ENCODE peak calls at places on chromosomes 2 and 18, in ten cellular contexts. O, R, V, C, F, B, M, X, Y and P are unnamed samples.
A peak's percentile ranks its signal among the peaks of the same experiment; 100 is the strongest.

GRCh38 chr2:232970051-232970450 is 43.0 kb downstream of the NGEF start:
- DNase-seq in O (no peak), R (no peak), V (peak; percentile 38), C (no peak), F (no peak), B (no peak), M (no peak), X (no peak), Y (no peak), P (no peak)

GRCh38 chr2:241560883-241561474 is 2.4 kb downstream of the BOK start:
- DNase-seq in O (no peak), R (no peak), V (no peak), C (no peak), F (no peak), B (no peak), M (no peak), X (no peak), Y (no peak), P (no peak)

GRCh38 chr2:1681017-1681318 is 63.3 kb downstream of the PXDN start:
- DNase-seq in O (no peak), R (no peak), V (no peak), C (no peak), F (no peak), B (no peak), M (no peak), X (no peak), Y (no peak), P (no peak)

GRCh38 chr2:9824956-9825720 is 18.1 kb upstream of the TAF1B start:
- DNase-seq in O (no peak), R (no peak), V (no peak), C (no peak), F (no peak), B (no peak), M (no peak), X (no peak), Y (no peak), P (no peak)

GRCh38 chr2:205712508-205712907 is 30.2 kb downstream of the NRP2 start:
- DNase-seq in O (no peak), R (peak; percentile 70), V (no peak), C (no peak), F (no peak), B (no peak), M (no peak), X (no peak), Y (no peak), P (no peak)

GRCh38 chr18:79687806-79688205 is 8.2 kb downstream of the CTDP1 start:
- DNase-seq in O (no peak), R (peak; percentile 39), V (no peak), C (no peak), F (peak; percentile 47), B (no peak), M (no peak), X (no peak), Y (no peak), P (no peak)

GRCh38 chr2:233448220-233448559 is 93.9 kb downstream of the DGKD start:
- DNase-seq in O (no peak), R (peak; percentile 13), V (peak; percentile 32), C (no peak), F (no peak), B (no peak), M (no peak), X (peak; percentile 70), Y (no peak), P (peak; percentile 62)

GRCh38 chr2:69945447-69945846 is 16.0 kb downstream of the ASPRV1 start:
- DNase-seq in O (no peak), R (peak; percentile 95), V (no peak), C (no peak), F (peak; percentile 81), B (no peak), M (no peak), X (peak; percentile 85), Y (no peak), P (no peak)

GRCh38 chr2:45302011-45302325 is 292.7 kb upstream of the SIX2 start:
- DNase-seq in O (no peak), R (no peak), V (no peak), C (no peak), F (no peak), B (no peak), M (no peak), X (no peak), Y (no peak), P (no peak)

GRCh38 chr2:18536100-18536499 is 24.4 kb downstream of the RDH14 start:
- DNase-seq in O (no peak), R (peak; percentile 97), V (peak; percentile 72), C (no peak), F (peak; percentile 47), B (no peak), M (no peak), X (no peak), Y (no peak), P (no peak)

GRCh38 chr2:149090706-149091105 is 52.2 kb downstream of the LYPD6B start:
- DNase-seq in O (no peak), R (no peak), V (no peak), C (no peak), F (no peak), B (no peak), M (no peak), X (no peak), Y (no peak), P (no peak)

GRCh38 chr2:147649288-147649687 is 195.5 kb upstream of the ACVR2A start:
- DNase-seq in O (no peak), R (no peak), V (no peak), C (no peak), F (no peak), B (no peak), M (no peak), X (no peak), Y (no peak), P (no peak)

GRCh38 chr2:239964399-239965185 is 60.5 kb downstream of the NDUFA10 start:
- DNase-seq in O (no peak), R (no peak), V (no peak), C (no peak), F (no peak), B (no peak), M (no peak), X (no peak), Y (no peak), P (peak; percentile 19)

GRCh38 chr18:48203961-48204666 is 205.1 kb downstream of the ZBTB7C start:
- DNase-seq in O (no peak), R (peak; percentile 58), V (no peak), C (no peak), F (peak; percentile 40), B (no peak), M (no peak), X (no peak), Y (no peak), P (no peak)

GRCh38 chr2:8067784-8068336 is 614.0 kb upstream of the ID2 start:
- DNase-seq in O (no peak), R (no peak), V (no peak), C (no peak), F (no peak), B (no peak), M (no peak), X (no peak), Y (no peak), P (no peak)

GRCh38 chr2:43054367-43054766 is 172.0 kb downstream of the ZFP36L2 start:
- DNase-seq in O (no peak), R (no peak), V (no peak), C (no peak), F (no peak), B (no peak), M (no peak), X (peak; percentile 79), Y (no peak), P (no peak)

GRCh38 chr2:101809656-101810055 is 112.1 kb downstream of the MAP4K4 start:
- DNase-seq in O (no peak), R (no peak), V (no peak), C (peak; percentile 68), F (no peak), B (no peak), M (no peak), X (no peak), Y (no peak), P (no peak)

GRCh38 chr2:88191722-88192042 is 21.5 kb downstream of the THNSL2 start:
- DNase-seq in O (no peak), R (no peak), V (no peak), C (no peak), F (no peak), B (no peak), M (no peak), X (no peak), Y (no peak), P (no peak)

GRCh38 chr2:2061091-2061696 is 269.9 kb downstream of the MYT1L start:
- DNase-seq in O (no peak), R (no peak), V (peak; percentile 14), C (no peak), F (no peak), B (no peak), M (no peak), X (no peak), Y (no peak), P (no peak)

GRCh38 chr2:127535422-127535901 is at the start of gene MYO7B:
- DNase-seq in O (no peak), R (no peak), V (peak; percentile 94), C (no peak), F (no peak), B (no peak), M (no peak), X (no peak), Y (no peak), P (no peak)

GRCh38 chr2:200298816-200299215 is 7.7 kb upstream of the SPATS2L start:
- DNase-seq in O (no peak), R (no peak), V (no peak), C (no peak), F (no peak), B (no peak), M (no peak), X (no peak), Y (no peak), P (no peak)

GRCh38 chr2:123518387-123518786 is 506.7 kb upstream of the CNTNAP5 start:
- DNase-seq in O (no peak), R (peak; percentile 62), V (no peak), C (no peak), F (peak; percentile 38), B (no peak), M (no peak), X (no peak), Y (no peak), P (no peak)

GRCh38 chr18:49844903-49845302 is 31.6 kb upstream of the ACAA2 start:
- DNase-seq in O (no peak), R (no peak), V (no peak), C (no peak), F (no peak), B (no peak), M (no peak), X (no peak), Y (no peak), P (no peak)

GRCh38 chr2:237648016-237648381 is 20.6 kb downstream of the LRRFIP1 start:
- DNase-seq in O (no peak), R (no peak), V (no peak), C (no peak), F (no peak), B (no peak), M (no peak), X (no peak), Y (no peak), P (no peak)

GRCh38 chr18:2894841-2895370 is 48.1 kb downstream of the EMILIN2 start:
- DNase-seq in O (no peak), R (no peak), V (no peak), C (no peak), F (no peak), B (no peak), M (no peak), X (no peak), Y (no peak), P (no peak)

GRCh38 chr2:10878268-10878915 is 33.3 kb upstream of the KCNF1 start:
- DNase-seq in O (no peak), R (no peak), V (no peak), C (no peak), F (no peak), B (no peak), M (no peak), X (no peak), Y (no peak), P (no peak)

GRCh38 chr2:168030862-168031624 is 216.4 kb downstream of the STK39 start:
- DNase-seq in O (no peak), R (peak; percentile 13), V (no peak), C (peak; percentile 21), F (no peak), B (peak; percentile 17), M (no peak), X (no peak), Y (no peak), P (no peak)

GRCh38 chr2:142065700-142066099 is 65.1 kb downstream of the LRP1B start:
- DNase-seq in O (no peak), R (no peak), V (no peak), C (no peak), F (no peak), B (no peak), M (no peak), X (no peak), Y (no peak), P (no peak)